ENCODE peak calls at places on chromosomes 4 and X, in six cellular contexts. J is MM.1S; B is ecto neural progenitor cell; M is GM04504; W is stimulated activated CD8-positive, alpha-beta memory T cell treated with anti-CD3 and anti-CD28 coated beads, Interleukin-15, amount 100 ng/mL, for 1 hour; K is activated naive CD8-positive, alpha-beta T cell treated with anti-CD3 and anti-CD28 coated beads, Interleukin-2, amount 50 U/mL, for 24 hours. R is an unnamed sample.
A peak's percentile ranks its signal among the peaks of the same experiment; 100 is the strongest.

GRCh38 chr4:167028976-167029375 is 205.3 kb downstream of the SPOCK3 start:
- DNase-seq in M (no peak), K (no peak), B (no peak), J (no peak), W (no peak), R (no peak)

GRCh38 chrX:47936224-47936939 is 67.4 kb downstream of the ZNF182 start:
- DNase-seq in K (peak; percentile 8), J (peak; percentile 80), W (no peak), M (no peak), B (no peak), R (no peak)

GRCh38 chr4:891747-892146 is 40.4 kb downstream of the GAK start:
- DNase-seq in B (peak; percentile 63), W (no peak), K (peak; percentile 22), M (no peak), J (no peak), R (peak; percentile 17)

GRCh38 chr4:178086324-178086723 is 644.1 kb upstream of the AGA start:
- DNase-seq in K (no peak), M (no peak), W (no peak), J (no peak), B (no peak), R (peak; percentile 18)

GRCh38 chr4:94430416-94430815 is 21.3 kb upstream of the PDLIM5 start:
- DNase-seq in K (no peak), J (no peak), M (no peak), W (no peak), B (no peak), R (no peak)

GRCh38 chrX:129769467-129770154 is 10.1 kb upstream of the SASH3 start:
- DNase-seq in B (no peak), M (no peak), W (no peak), J (peak; percentile 98), K (peak; percentile 63), R (no peak)

GRCh38 chr4:168864831-168865541 is 145.1 kb downstream of the CBR4 start:
- DNase-seq in M (no peak), W (no peak), B (no peak), K (no peak), J (no peak), R (no peak)

GRCh38 chr4:82898322-82899243 is 2.0 kb upstream of the THAP9 start:
- DNase-seq in W (no peak), J (peak; percentile 44), K (no peak), M (peak; percentile 84), B (no peak), R (no peak)

GRCh38 chr4:77127837-77128621 is 29.0 kb upstream of the CCNG2 start:
- DNase-seq in J (no peak), B (no peak), W (no peak), K (no peak), M (no peak), R (no peak)

GRCh38 chr4:179110356-179110755 is 1668.1 kb upstream of the AGA start:
- DNase-seq in B (no peak), K (no peak), W (no peak), M (no peak), J (no peak), R (no peak)

GRCh38 chr4:176569301-176569700 is 223.4 kb downstream of the VEGFC start:
- DNase-seq in B (no peak), M (no peak), K (no peak), J (no peak), W (no peak), R (no peak)

GRCh38 chrX:51155157-51155556 is 177.5 kb upstream of the NUDT10 start:
- DNase-seq in K (no peak), B (no peak), M (no peak), W (no peak), J (no peak), R (no peak)

GRCh38 chr4:109046549-109047171 is 255.8 kb downstream of the COL25A1 start:
- DNase-seq in M (peak; percentile 32), J (no peak), K (no peak), W (no peak), B (no peak), R (no peak)

GRCh38 chrX:124383367-124383766 is 37.0 kb downstream of the SH2D1A start:
- DNase-seq in K (no peak), J (no peak), B (no peak), M (no peak), W (no peak), R (no peak)

GRCh38 chr4:122827899-122828601 is 1.4 kb downstream of the FGF2 start:
- DNase-seq in W (no peak), K (peak; percentile 21), B (peak; percentile 50), J (peak; percentile 98), M (no peak), R (peak; percentile 24)

GRCh38 chr4:182548156-182548555 is 305.0 kb downstream of the TENM3 start:
- DNase-seq in M (no peak), K (no peak), J (no peak), W (no peak), B (no peak), R (no peak)

GRCh38 chr4:141548791-141549190 is 87.6 kb upstream of the IL15 start:
- DNase-seq in J (no peak), K (no peak), W (no peak), B (no peak), M (no peak), R (no peak)

GRCh38 chr4:878796-879729 is 53.1 kb downstream of the GAK start:
- DNase-seq in M (no peak), J (no peak), B (no peak), W (no peak), K (peak; percentile 29), R (no peak)

GRCh38 chr4:60089546-60090273 is 1110.4 kb upstream of the ADGRL3 start:
- DNase-seq in W (no peak), K (no peak), M (no peak), B (no peak), J (no peak), R (no peak)

GRCh38 chrX:16511776-16512400 is 138.1 kb upstream of the S100G start:
- DNase-seq in W (no peak), K (no peak), J (no peak), M (no peak), B (no peak), R (no peak)

GRCh38 chrX:23327104-23327503 is 7.5 kb upstream of the PTCHD1 start:
- DNase-seq in K (no peak), J (no peak), B (no peak), W (no peak), M (no peak), R (no peak)

GRCh38 chrX:22538581-22538980 is 265.9 kb downstream of the CBLL2 start:
- DNase-seq in M (no peak), K (no peak), B (no peak), W (no peak), J (no peak), R (no peak)

GRCh38 chr4:162849922-162850321 is 316.8 kb downstream of the NAF1 start:
- DNase-seq in B (no peak), J (no peak), M (no peak), K (no peak), W (no peak), R (no peak)

GRCh38 chrX:40197071-40197470 is 99.3 kb upstream of the BCOR start:
- DNase-seq in K (no peak), M (no peak), J (no peak), B (no peak), W (no peak), R (no peak)

GRCh38 chr4:19187104-19187503 is 1064.6 kb upstream of the SLIT2 start:
- DNase-seq in J (no peak), B (no peak), W (no peak), M (no peak), K (no peak), R (no peak)

GRCh38 chrX:1578511-1579173 is 12.8 kb upstream of the AKAP17A start:
- DNase-seq in M (no peak), W (no peak), B (no peak), K (peak; percentile 2), J (no peak), R (no peak)

GRCh38 chrX:107449490-107450175 is at the start of gene FRMPD3:
- DNase-seq in W (no peak), M (no peak), J (peak; percentile 15), B (peak; percentile 61), K (no peak), R (no peak)

GRCh38 chrX:49041683-49042529 is 1.3 kb downstream of the TFE3 start:
- DNase-seq in J (no peak), W (no peak), B (no peak), M (peak; percentile 36), K (no peak), R (no peak)

GRCh38 chr4:121668368-121669162 is 28.2 kb downstream of the ANXA5 start:
- DNase-seq in M (peak; percentile 97), B (no peak), W (no peak), K (no peak), J (no peak), R (no peak)

GRCh38 chr4:41661447-41662076 is 87.0 kb downstream of the PHOX2B start:
- DNase-seq in B (peak; percentile 58), W (no peak), M (no peak), J (peak; percentile 19), K (peak; percentile 42), R (peak; percentile 72)

GRCh38 chr4:159902648-159903047 is 799.8 kb downstream of the RAPGEF2 start:
- DNase-seq in J (no peak), W (no peak), M (no peak), K (no peak), B (no peak), R (no peak)

GRCh38 chr4:12689457-12689856 is 794.7 kb downstream of the RAB28 start:
- DNase-seq in J (no peak), M (no peak), W (no peak), K (no peak), B (no peak), R (no peak)

GRCh38 chr4:129641179-129641578 is 545.2 kb downstream of the C4orf33 start:
- DNase-seq in B (peak; percentile 46), J (peak; percentile 69), W (peak; percentile 1), M (peak; percentile 11), K (peak; percentile 40), R (peak; percentile 64)

GRCh38 chr4:45732161-45732560 is 391.7 kb downstream of the GABRG1 start:
- DNase-seq in J (no peak), B (no peak), M (no peak), K (no peak), W (no peak), R (no peak)